ENCODE peak calls at places on chromosomes 1 and 21, in five cellular contexts. One of them, this sample, is unnamed.

GRCh38 chr1:23169727-23170335 is 1.2 kb upstream of the LUZP1 start:
- DNase-seq in RWPE1: no peak
- DNase-seq in activated T-helper 1 cell treated with anti-CD3 and anti-CD28 coated beads, Interleukin-12 subunit alpha, Interleukin-12 subunit beta, Interleukin-2, Interleukin-4 antibody, amounts not matched to agents 30 ng/mL and 10 ng/mL and 1 ng/mL, durations not matched to agents 14 hours and 24 hours and 36 hours: no peak
- DNase-seq in Daoy: peak
- DNase-seq in activated T-cell treated with anti-CD3 and anti-CD28 coated beads for 1 hour: no peak
- DNase-seq in this sample: peak

GRCh38 chr21:42080788-42081083 is 9.6 kb downstream of the UMODL1 start:
- DNase-seq in activated T-helper 1 cell treated with anti-CD3 and anti-CD28 coated beads, Interleukin-12 subunit alpha, Interleukin-12 subunit beta, Interleukin-2, Interleukin-4 antibody, amounts not matched to agents 30 ng/mL and 10 ng/mL and 1 ng/mL, durations not matched to agents 14 hours and 24 hours and 36 hours: no peak
- DNase-seq in RWPE1: peak
- DNase-seq in activated T-cell treated with anti-CD3 and anti-CD28 coated beads for 1 hour: no peak
- DNase-seq in Daoy: peak
- DNase-seq in this sample: no peak

GRCh38 chr1:115069626-115070308 is 19.5 kb downstream of the TSPAN2 start:
- DNase-seq in activated T-helper 1 cell treated with anti-CD3 and anti-CD28 coated beads, Interleukin-12 subunit alpha, Interleukin-12 subunit beta, Interleukin-2, Interleukin-4 antibody, amounts not matched to agents 30 ng/mL and 10 ng/mL and 1 ng/mL, durations not matched to agents 14 hours and 24 hours and 36 hours: no peak
- DNase-seq in activated T-cell treated with anti-CD3 and anti-CD28 coated beads for 1 hour: no peak
- DNase-seq in Daoy: peak
- DNase-seq in RWPE1: no peak
- DNase-seq in this sample: no peak

GRCh38 chr1:227885648-227886502 is 61.9 kb downstream of the WNT9A start:
- DNase-seq in Daoy: peak
- DNase-seq in activated T-helper 1 cell treated with anti-CD3 and anti-CD28 coated beads, Interleukin-12 subunit alpha, Interleukin-12 subunit beta, Interleukin-2, Interleukin-4 antibody, amounts not matched to agents 30 ng/mL and 10 ng/mL and 1 ng/mL, durations not matched to agents 14 hours and 24 hours and 36 hours: no peak
- DNase-seq in RWPE1: peak
- DNase-seq in activated T-cell treated with anti-CD3 and anti-CD28 coated beads for 1 hour: no peak
- DNase-seq in this sample: peak

GRCh38 chr21:38221594-38221993 is 35.2 kb upstream of the KCNJ15 start:
- DNase-seq in activated T-cell treated with anti-CD3 and anti-CD28 coated beads for 1 hour: no peak
- DNase-seq in RWPE1: no peak
- DNase-seq in Daoy: no peak
- DNase-seq in activated T-helper 1 cell treated with anti-CD3 and anti-CD28 coated beads, Interleukin-12 subunit alpha, Interleukin-12 subunit beta, Interleukin-2, Interleukin-4 antibody, amounts not matched to agents 30 ng/mL and 10 ng/mL and 1 ng/mL, durations not matched to agents 14 hours and 24 hours and 36 hours: no peak
- DNase-seq in this sample: no peak

GRCh38 chr1:23692308-23692871 is 784 bp downstream of the RPL11 start:
- DNase-seq in activated T-helper 1 cell treated with anti-CD3 and anti-CD28 coated beads, Interleukin-12 subunit alpha, Interleukin-12 subunit beta, Interleukin-2, Interleukin-4 antibody, amounts not matched to agents 30 ng/mL and 10 ng/mL and 1 ng/mL, durations not matched to agents 14 hours and 24 hours and 36 hours: no peak
- DNase-seq in RWPE1: no peak
- DNase-seq in activated T-cell treated with anti-CD3 and anti-CD28 coated beads for 1 hour: no peak
- DNase-seq in Daoy: peak
- DNase-seq in this sample: no peak

GRCh38 chr1:2470290-2471158 is 5.6 kb upstream of the PLCH2 start:
- DNase-seq in Daoy: no peak
- DNase-seq in activated T-cell treated with anti-CD3 and anti-CD28 coated beads for 1 hour: no peak
- DNase-seq in RWPE1: no peak
- DNase-seq in activated T-helper 1 cell treated with anti-CD3 and anti-CD28 coated beads, Interleukin-12 subunit alpha, Interleukin-12 subunit beta, Interleukin-2, Interleukin-4 antibody, amounts not matched to agents 30 ng/mL and 10 ng/mL and 1 ng/mL, durations not matched to agents 14 hours and 24 hours and 36 hours: no peak
- DNase-seq in this sample: no peak

GRCh38 chr1:115184260-115184950 is 95.1 kb upstream of the TSPAN2 start:
- DNase-seq in activated T-cell treated with anti-CD3 and anti-CD28 coated beads for 1 hour: no peak
- DNase-seq in RWPE1: no peak
- DNase-seq in activated T-helper 1 cell treated with anti-CD3 and anti-CD28 coated beads, Interleukin-12 subunit alpha, Interleukin-12 subunit beta, Interleukin-2, Interleukin-4 antibody, amounts not matched to agents 30 ng/mL and 10 ng/mL and 1 ng/mL, durations not matched to agents 14 hours and 24 hours and 36 hours: no peak
- DNase-seq in Daoy: no peak
- DNase-seq in this sample: no peak

GRCh38 chr1:83508485-83509151 is 490.3 kb downstream of the TTLL7 start:
- DNase-seq in activated T-helper 1 cell treated with anti-CD3 and anti-CD28 coated beads, Interleukin-12 subunit alpha, Interleukin-12 subunit beta, Interleukin-2, Interleukin-4 antibody, amounts not matched to agents 30 ng/mL and 10 ng/mL and 1 ng/mL, durations not matched to agents 14 hours and 24 hours and 36 hours: peak
- DNase-seq in RWPE1: no peak
- DNase-seq in activated T-cell treated with anti-CD3 and anti-CD28 coated beads for 1 hour: no peak
- DNase-seq in Daoy: peak
- DNase-seq in this sample: peak

GRCh38 chr1:203144661-203145060 is 17.1 kb downstream of the ADORA1 start:
- DNase-seq in activated T-cell treated with anti-CD3 and anti-CD28 coated beads for 1 hour: no peak
- DNase-seq in activated T-helper 1 cell treated with anti-CD3 and anti-CD28 coated beads, Interleukin-12 subunit alpha, Interleukin-12 subunit beta, Interleukin-2, Interleukin-4 antibody, amounts not matched to agents 30 ng/mL and 10 ng/mL and 1 ng/mL, durations not matched to agents 14 hours and 24 hours and 36 hours: no peak
- DNase-seq in RWPE1: no peak
- DNase-seq in Daoy: peak
- DNase-seq in this sample: no peak

GRCh38 chr1:36580524-36580923 is 97.8 kb upstream of the CSF3R start:
- DNase-seq in RWPE1: no peak
- DNase-seq in activated T-cell treated with anti-CD3 and anti-CD28 coated beads for 1 hour: no peak
- DNase-seq in Daoy: no peak
- DNase-seq in activated T-helper 1 cell treated with anti-CD3 and anti-CD28 coated beads, Interleukin-12 subunit alpha, Interleukin-12 subunit beta, Interleukin-2, Interleukin-4 antibody, amounts not matched to agents 30 ng/mL and 10 ng/mL and 1 ng/mL, durations not matched to agents 14 hours and 24 hours and 36 hours: no peak
- DNase-seq in this sample: no peak

GRCh38 chr1:78035121-78035520 is 10.6 kb upstream of the GIPC2 start:
- DNase-seq in activated T-cell treated with anti-CD3 and anti-CD28 coated beads for 1 hour: no peak
- DNase-seq in Daoy: no peak
- DNase-seq in RWPE1: no peak
- DNase-seq in activated T-helper 1 cell treated with anti-CD3 and anti-CD28 coated beads, Interleukin-12 subunit alpha, Interleukin-12 subunit beta, Interleukin-2, Interleukin-4 antibody, amounts not matched to agents 30 ng/mL and 10 ng/mL and 1 ng/mL, durations not matched to agents 14 hours and 24 hours and 36 hours: no peak
- DNase-seq in this sample: no peak

GRCh38 chr1:57158660-57159059 is 192.8 kb upstream of the C8B start:
- DNase-seq in Daoy: no peak
- DNase-seq in activated T-cell treated with anti-CD3 and anti-CD28 coated beads for 1 hour: no peak
- DNase-seq in RWPE1: no peak
- DNase-seq in activated T-helper 1 cell treated with anti-CD3 and anti-CD28 coated beads, Interleukin-12 subunit alpha, Interleukin-12 subunit beta, Interleukin-2, Interleukin-4 antibody, amounts not matched to agents 30 ng/mL and 10 ng/mL and 1 ng/mL, durations not matched to agents 14 hours and 24 hours and 36 hours: no peak
- DNase-seq in this sample: no peak

GRCh38 chr1:75425001-75425400 is 185.9 kb downstream of the SLC44A5 start:
- DNase-seq in activated T-cell treated with anti-CD3 and anti-CD28 coated beads for 1 hour: no peak
- DNase-seq in activated T-helper 1 cell treated with anti-CD3 and anti-CD28 coated beads, Interleukin-12 subunit alpha, Interleukin-12 subunit beta, Interleukin-2, Interleukin-4 antibody, amounts not matched to agents 30 ng/mL and 10 ng/mL and 1 ng/mL, durations not matched to agents 14 hours and 24 hours and 36 hours: no peak
- DNase-seq in RWPE1: no peak
- DNase-seq in Daoy: no peak
- DNase-seq in this sample: no peak

GRCh38 chr1:31155216-31155806 is 84.4 kb downstream of the NKAIN1 start:
- DNase-seq in activated T-cell treated with anti-CD3 and anti-CD28 coated beads for 1 hour: peak
- DNase-seq in Daoy: peak
- DNase-seq in RWPE1: peak
- DNase-seq in activated T-helper 1 cell treated with anti-CD3 and anti-CD28 coated beads, Interleukin-12 subunit alpha, Interleukin-12 subunit beta, Interleukin-2, Interleukin-4 antibody, amounts not matched to agents 30 ng/mL and 10 ng/mL and 1 ng/mL, durations not matched to agents 14 hours and 24 hours and 36 hours: peak
- DNase-seq in this sample: peak

GRCh38 chr21:38048241-38048640 is 132.0 kb upstream of the KCNJ6 start:
- DNase-seq in RWPE1: no peak
- DNase-seq in activated T-helper 1 cell treated with anti-CD3 and anti-CD28 coated beads, Interleukin-12 subunit alpha, Interleukin-12 subunit beta, Interleukin-2, Interleukin-4 antibody, amounts not matched to agents 30 ng/mL and 10 ng/mL and 1 ng/mL, durations not matched to agents 14 hours and 24 hours and 36 hours: no peak
- DNase-seq in activated T-cell treated with anti-CD3 and anti-CD28 coated beads for 1 hour: no peak
- DNase-seq in Daoy: no peak
- DNase-seq in this sample: no peak

GRCh38 chr21:35227774-35228173 is 178.7 kb upstream of the RUNX1 start:
- DNase-seq in RWPE1: no peak
- DNase-seq in activated T-cell treated with anti-CD3 and anti-CD28 coated beads for 1 hour: no peak
- DNase-seq in Daoy: no peak
- DNase-seq in activated T-helper 1 cell treated with anti-CD3 and anti-CD28 coated beads, Interleukin-12 subunit alpha, Interleukin-12 subunit beta, Interleukin-2, Interleukin-4 antibody, amounts not matched to agents 30 ng/mL and 10 ng/mL and 1 ng/mL, durations not matched to agents 14 hours and 24 hours and 36 hours: no peak
- DNase-seq in this sample: no peak

GRCh38 chr1:225426395-225427248 is 1.2 kb downstream of the LBR start:
- DNase-seq in activated T-helper 1 cell treated with anti-CD3 and anti-CD28 coated beads, Interleukin-12 subunit alpha, Interleukin-12 subunit beta, Interleukin-2, Interleukin-4 antibody, amounts not matched to agents 30 ng/mL and 10 ng/mL and 1 ng/mL, durations not matched to agents 14 hours and 24 hours and 36 hours: no peak
- DNase-seq in RWPE1: peak
- DNase-seq in activated T-cell treated with anti-CD3 and anti-CD28 coated beads for 1 hour: no peak
- DNase-seq in Daoy: peak
- DNase-seq in this sample: no peak

This sample was measured in stimulated activated naive CD8-positive, alpha-beta T cell treated with anti-CD3 and anti-CD28 coated beads, Interleukin-15, amount 100 ng/mL, for 72 hours.